ENCODE peak calls at places on chromosomes 3 and 15, in five cellular contexts. R is uterus, B is GM12878, S is suprapubic skin, U is esophagus muscularis mucosa. N is an unnamed sample.

GRCh38 chr15:40047413-40048154 is 8.6 kb upstream of the SRP14 start:
- DNase-seq in R (no peak), B (peak), S (no peak), U (peak), N (peak)

GRCh38 chr3:186200746-186201145 is 91.9 kb upstream of the ETV5 start:
- DNase-seq in R (no peak), B (no peak), S (no peak), U (no peak), N (no peak)

GRCh38 chr15:81023483-81024264 is 23.0 kb downstream of the TLNRD1 start:
- DNase-seq in R (peak), B (peak), S (peak), U (peak), N (no peak)

GRCh38 chr3:66259721-66260255 is 39.0 kb downstream of the SLC25A26 start:
- DNase-seq in R (no peak), B (no peak), S (no peak), U (no peak), N (no peak)

GRCh38 chr3:171248426-171249115 is 211.6 kb downstream of the TNIK start:
- DNase-seq in R (no peak), B (no peak), S (no peak), U (no peak), N (no peak)

GRCh38 chr3:100440895-100441294 is 39.6 kb downstream of the LNP1 start:
- DNase-seq in R (no peak), B (no peak), S (no peak), U (peak), N (no peak)

GRCh38 chr3:37905987-37906674 is 44.5 kb downstream of the CTDSPL start:
- DNase-seq in R (no peak), B (no peak), S (no peak), U (no peak), N (no peak)

GRCh38 chr3:114147281-114147680 is 31.6 kb downstream of the DRD3 start:
- DNase-seq in R (no peak), B (no peak), S (no peak), U (no peak), N (no peak)

GRCh38 chr3:141840737-141841544 is 35.5 kb upstream of the ATP1B3 start:
- DNase-seq in R (no peak), B (no peak), S (peak), U (no peak), N (peak)

GRCh38 chr15:47900731-47901130 is 183.4 kb downstream of the SEMA6D start:
- DNase-seq in R (no peak), B (no peak), S (no peak), U (no peak), N (no peak)

GRCh38 chr15:67048281-67049279 is 16.8 kb upstream of the SMAD3 start:
- DNase-seq in R (peak), B (no peak), S (no peak), U (no peak), N (no peak)

GRCh38 chr3:122843604-122844003 is 48.7 kb downstream of the SLC49A4 start:
- DNase-seq in R (no peak), B (no peak), S (no peak), U (no peak), N (no peak)

GRCh38 chr3:31906182-31906581 is 74.9 kb downstream of the OSBPL10 start:
- DNase-seq in R (no peak), B (no peak), S (no peak), U (no peak), N (no peak)

GRCh38 chr3:66597316-66597863 is 96.6 kb upstream of the LRIG1 start:
- DNase-seq in R (no peak), B (no peak), S (no peak), U (no peak), N (no peak)

GRCh38 chr3:15359677-15360397 is 27.5 kb upstream of the SH3BP5 start:
- DNase-seq in R (no peak), B (no peak), S (no peak), U (no peak), N (no peak)

GRCh38 chr3:71083726-71084131 is 499.8 kb downstream of the FOXP1 start:
- DNase-seq in R (no peak), B (peak), S (no peak), U (no peak), N (no peak)

GRCh38 chr3:185308126-185308754 is 54.4 kb upstream of the EHHADH start:
- DNase-seq in R (no peak), B (peak), S (no peak), U (no peak), N (peak)

GRCh38 chr3:171541647-171542046 is 81.4 kb upstream of the TNIK start:
- DNase-seq in R (no peak), B (no peak), S (no peak), U (peak), N (no peak)

GRCh38 chr15:28984421-28985375 is 98.9 kb downstream of the APBA2 start:
- DNase-seq in R (no peak), B (no peak), S (no peak), U (peak), N (peak)

GRCh38 chr15:99564221-99565030 is 1.4 kb upstream of the MEF2A start:
- DNase-seq in R (peak), B (peak), S (no peak), U (no peak), N (no peak)

GRCh38 chr15:66803182-66803729 is 101.2 kb downstream of the SMAD6 start:
- DNase-seq in R (peak), B (no peak), S (peak), U (peak), N (peak)

GRCh38 chr15:90035095-90035834 is 34.1 kb downstream of the ZNF710 start:
- DNase-seq in R (no peak), B (no peak), S (peak), U (no peak), N (no peak)

GRCh38 chr3:197482001-197482400 is 73.8 kb downstream of the BDH1 start:
- DNase-seq in R (no peak), B (no peak), S (no peak), U (no peak), N (no peak)

GRCh38 chr15:88323468-88323867 is 66.9 kb upstream of the NTRK3 start:
- DNase-seq in R (no peak), B (no peak), S (no peak), U (no peak), N (no peak)

GRCh38 chr3:112643621-112644236 is 2.8 kb upstream of the CCDC80 start:
- DNase-seq in R (no peak), B (no peak), S (no peak), U (no peak), N (no peak)

GRCh38 chr15:43517354-43518072 is at the start of gene MAP1A:
- DNase-seq in R (peak), B (no peak), S (no peak), U (no peak), N (no peak)

GRCh38 chr3:169699536-169700050 is 36.1 kb upstream of the MECOM start:
- DNase-seq in R (peak), B (no peak), S (no peak), U (peak), N (no peak)

GRCh38 chr15:71094137-71094536 is 21.1 kb upstream of the THSD4 start:
- DNase-seq in R (no peak), B (no peak), S (no peak), U (peak), N (no peak)

GRCh38 chr15:73125219-73125618 is 73.0 kb downstream of the NEO1 start:
- DNase-seq in R (no peak), B (no peak), S (no peak), U (no peak), N (no peak)

GRCh38 chr3:101988591-101988990 is 139.3 kb downstream of the NFKBIZ start:
- DNase-seq in R (no peak), B (no peak), S (no peak), U (no peak), N (no peak)

GRCh38 chr3:135440233-135440632 is 525.3 kb upstream of the PPP2R3A start:
- DNase-seq in R (no peak), B (no peak), S (no peak), U (no peak), N (no peak)

GRCh38 chr3:10205461-10206165 is 40.9 kb downstream of the IRAK2 start:
- DNase-seq in R (peak), B (no peak), S (no peak), U (no peak), N (peak)

GRCh38 chr3:177813322-177813721 is 616.0 kb upstream of the TBL1XR1 start:
- DNase-seq in R (no peak), B (no peak), S (no peak), U (no peak), N (no peak)

DNA sequence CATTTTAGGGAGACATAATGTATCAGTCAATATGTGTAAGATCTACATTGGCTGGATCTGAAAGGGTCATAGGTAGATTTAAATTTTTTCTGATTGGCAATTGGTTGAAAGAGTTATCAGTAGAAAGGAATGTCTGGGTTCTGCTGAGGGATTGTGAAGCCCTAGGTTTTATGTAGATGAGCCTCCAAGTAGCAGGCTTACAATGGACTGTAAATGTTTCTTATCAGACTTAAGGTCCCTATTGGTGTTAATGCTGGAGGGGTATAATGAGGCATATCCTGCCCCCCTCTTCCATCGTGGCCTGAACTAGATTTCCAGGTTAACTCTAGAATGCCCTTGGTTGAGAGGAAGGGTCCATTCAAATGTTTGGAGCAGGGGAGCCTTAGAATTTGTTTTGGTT is 61.8 kb upstream of the GCNT3 start:
- DNase-seq in R (no peak), B (no peak), S (no peak), U (no peak), N (no peak)
- TF ChIP-seq POLR2A in R (no peak), B (no peak), S (no peak), U (no peak), N (no peak)

GRCh38 chr3:49025793-49026520 is 3.2 kb downstream of the IMPDH2 start:
- DNase-seq in R (no peak), B (no peak), S (no peak), U (no peak), N (no peak)

GRCh38 chr3:49024449-49024848 is 2.5 kb downstream of the NDUFAF3 start:
- DNase-seq in R (no peak), B (no peak), S (no peak), U (no peak), N (no peak)

GRCh38 chr3:49026536-49026935 is 2.7 kb downstream of the IMPDH2 start:
- DNase-seq in R (no peak), B (no peak), S (no peak), U (no peak), N (no peak)

GRCh38 chr3:49023775-49024174 is 1.9 kb downstream of the NDUFAF3 start:
- DNase-seq in R (no peak), B (no peak), S (no peak), U (no peak), N (no peak)

GRCh38 chr3:49025005-49025792 is 3.3 kb downstream of the NDUFAF3 start:
- DNase-seq in R (no peak), B (no peak), S (no peak), U (no peak), N (no peak)
- TF ChIP-seq POLR2A in R (no peak), B (no peak), S (no peak), U (no peak), N (no peak)

GRCh38 chr3:46918634-46919033 is 41.1 kb downstream of the PTH1R start:
- DNase-seq in R (no peak), B (no peak), S (peak), U (no peak), N (no peak)
- TF ChIP-seq POLR2A in R (no peak), B (peak), S (no peak), U (no peak), N (no peak)

GRCh38 chr3:145900056-145900829 is 260.7 kb downstream of the PLOD2 start:
- DNase-seq in R (no peak), B (peak), S (no peak), U (no peak), N (no peak)

GRCh38 chr3:145904138-145904537 is 256.8 kb downstream of the PLOD2 start:
- DNase-seq in R (no peak), B (no peak), S (no peak), U (no peak), N (no peak)

GRCh38 chr3:145903472-145904013 is 257.4 kb downstream of the PLOD2 start:
- DNase-seq in R (no peak), B (no peak), S (no peak), U (no peak), N (no peak)

GRCh38 chr3:145899229-145899628 is 261.8 kb downstream of the PLOD2 start:
- DNase-seq in R (no peak), B (no peak), S (no peak), U (no peak), N (no peak)

GRCh38 chr3:145902166-145902565 is 258.8 kb downstream of the PLOD2 start:
- DNase-seq in R (no peak), B (no peak), S (no peak), U (no peak), N (no peak)
- TF ChIP-seq POLR2A in R (no peak), B (no peak), S (no peak), U (no peak), N (no peak)

DNA sequence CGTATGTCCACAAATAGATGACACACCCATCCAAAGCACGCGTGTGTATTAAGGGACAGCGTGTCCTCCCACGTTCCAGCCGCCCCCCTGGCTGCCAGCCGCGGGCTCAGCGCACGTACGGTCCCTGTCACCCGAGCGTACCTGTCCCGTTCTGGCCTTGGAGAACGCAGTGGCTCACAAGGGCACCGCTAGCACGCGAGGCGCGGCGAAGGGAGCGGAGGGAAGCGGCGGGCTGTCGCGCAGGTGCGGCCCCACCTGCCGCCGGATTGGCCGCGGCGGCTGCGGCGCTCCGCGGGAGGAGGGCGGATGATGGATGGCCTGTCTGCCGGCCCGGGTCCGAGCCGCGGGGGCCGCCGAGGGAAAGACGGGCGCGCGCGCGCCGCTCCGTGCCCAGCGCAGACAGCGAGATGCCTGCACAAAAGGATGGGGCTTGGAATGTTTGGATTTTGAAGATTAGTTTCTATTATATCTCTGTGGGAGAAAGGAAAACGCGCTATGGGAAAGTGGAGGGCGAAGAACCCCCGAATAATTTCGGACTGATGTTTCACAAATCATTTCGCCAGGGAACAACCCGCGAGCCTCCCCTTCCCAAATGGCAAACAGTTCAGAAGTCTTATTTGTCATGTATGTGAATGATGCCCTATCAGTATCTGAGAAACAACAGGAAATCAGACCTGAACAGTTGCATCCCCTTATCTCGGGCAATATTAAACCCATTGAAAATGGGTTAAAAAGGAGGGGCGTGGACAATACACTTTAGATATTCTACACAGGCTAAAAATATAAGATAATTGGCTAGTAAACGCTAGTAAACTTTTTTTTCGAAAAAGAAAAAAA is 1003.6 kb upstream of the NR2F2 start:
- DNase-seq in R (peak), B (no peak), S (no peak), U (no peak), N (no peak)
- TF ChIP-seq POLR2A in R (no peak), B (no peak), S (no peak), U (no peak), N (no peak)

DNA sequence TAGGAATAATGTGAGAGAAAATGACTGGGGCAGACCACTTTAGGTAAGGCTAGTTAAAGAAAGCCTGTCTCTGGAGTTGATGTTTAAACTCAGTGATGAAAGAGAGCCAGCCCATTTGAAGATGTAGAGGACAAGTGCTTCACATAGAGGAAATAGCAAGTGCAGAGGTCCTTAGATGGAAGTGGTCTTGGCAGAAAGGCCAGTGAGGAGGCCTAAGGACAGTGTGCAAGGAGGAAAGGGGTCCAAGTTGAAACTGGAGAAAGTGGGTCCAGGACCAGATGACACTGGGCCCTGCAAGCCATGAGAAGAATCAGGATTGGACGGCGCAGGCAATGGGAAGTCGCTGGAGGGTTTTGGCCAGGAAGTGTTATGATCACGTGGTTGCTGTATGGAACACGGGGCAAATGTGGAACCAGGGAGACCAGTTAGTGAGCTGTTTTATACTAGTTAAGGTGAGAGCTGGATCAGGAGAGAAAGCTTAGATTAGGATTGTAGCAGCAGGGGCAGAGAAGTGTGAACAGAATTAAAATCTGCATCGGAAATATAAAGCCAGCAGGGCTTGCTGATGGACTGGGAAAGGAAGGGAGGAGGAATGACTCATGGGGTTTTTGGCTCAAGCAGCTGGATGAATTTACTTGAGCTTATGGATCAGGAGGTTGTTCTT is 48.0 kb upstream of the SCAANT1 start:
- DNase-seq in R (peak), B (no peak), S (no peak), U (no peak), N (peak)
- TF ChIP-seq POLR2A in R (no peak), B (no peak), S (no peak), U (no peak), N (no peak)

DNA sequence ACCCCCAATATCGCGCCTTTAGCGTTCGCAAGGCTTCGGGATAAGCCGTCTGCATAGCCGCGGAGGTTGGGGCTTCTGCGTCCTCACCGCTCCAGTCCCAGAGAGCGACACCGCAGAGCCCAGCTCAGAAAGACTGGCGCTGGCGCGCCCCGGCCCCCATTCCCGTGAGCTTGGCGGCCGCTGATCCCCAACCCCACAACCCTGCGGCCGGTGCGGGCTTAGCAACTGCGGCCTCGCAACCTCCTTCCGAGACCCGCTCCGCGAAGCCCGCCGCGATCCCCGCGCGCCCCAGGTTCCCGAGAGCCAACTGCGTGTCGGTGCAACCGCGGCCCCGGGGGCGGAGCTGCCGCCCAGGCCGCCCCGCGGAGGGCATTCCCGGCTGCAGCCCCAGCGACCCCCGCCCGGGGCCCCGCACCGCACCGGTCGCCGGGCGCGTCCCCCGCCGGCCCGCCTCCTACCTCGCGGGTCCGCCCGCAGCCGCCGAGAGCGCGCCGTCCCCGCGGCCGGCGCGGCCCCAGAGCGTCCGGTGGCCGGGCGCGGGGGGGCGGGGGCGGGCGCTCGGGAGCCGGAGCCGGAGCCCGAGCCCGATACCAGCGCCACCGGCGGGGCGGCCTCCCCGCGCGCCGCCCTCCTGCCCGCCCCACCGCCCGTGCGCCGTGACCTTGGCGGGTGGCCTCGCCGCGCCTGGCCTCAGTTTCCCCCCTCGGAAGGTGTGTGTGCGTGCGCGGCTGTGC is 79.4 kb downstream of the IQSEC1 start:
- DNase-seq in R (peak), B (no peak), S (peak), U (no peak), N (peak)
- TF ChIP-seq POLR2A in R (peak), B (no peak), S (no peak), U (no peak), N (peak)

GRCh38 chr3:34109846-34110245 is 311.4 kb downstream of the PDCD6IP start:
- DNase-seq in R (no peak), B (peak), S (no peak), U (no peak), N (no peak)

GRCh38 chr3:34108976-34109375 is 310.5 kb downstream of the PDCD6IP start:
- DNase-seq in R (no peak), B (no peak), S (no peak), U (no peak), N (no peak)

GRCh38 chr3:34106879-34107278 is 308.4 kb downstream of the PDCD6IP start:
- DNase-seq in R (no peak), B (peak), S (no peak), U (no peak), N (no peak)

GRCh38 chr3:34106379-34106778 is 307.9 kb downstream of the PDCD6IP start:
- DNase-seq in R (no peak), B (no peak), S (no peak), U (no peak), N (no peak)

GRCh38 chr3:34107669-34108068 is 309.2 kb downstream of the PDCD6IP start:
- DNase-seq in R (no peak), B (peak), S (no peak), U (no peak), N (no peak)
- TF ChIP-seq POLR2A in R (no peak), B (no peak), S (no peak), U (no peak), N (no peak)

N was measured in H54.